ENCODE peak calls at places on chromosome 12, in four cellular contexts. F, U, B and S are unnamed samples.
A peak's percentile ranks its signal among the peaks of the same experiment; 100 is the strongest.

GRCh38 chr12:52722680-52723079 is 19.4 kb upstream of the KRT77 start:
- DNase-seq in U (no peak), F (no peak), B (no peak), S (no peak)

GRCh38 chr12:75528692-75529091 is 17.3 kb upstream of the KRR1 start:
- DNase-seq in U (no peak), F (no peak), B (no peak), S (no peak)

GRCh38 chr12:2251485-2252179 is 198.8 kb downstream of the CACNA1C start:
- DNase-seq in F (no peak), B (no peak), U (no peak), S (no peak)

GRCh38 chr12:64678248-64678647 is 68.0 kb downstream of the RASSF3 start:
- DNase-seq in F (no peak), B (no peak), U (no peak), S (no peak)

GRCh38 chr12:11819643-11820042 is 170.2 kb downstream of the ETV6 start:
- DNase-seq in U (no peak), F (no peak), B (no peak), S (no peak)

GRCh38 chr12:102513739-102514138 is 33.4 kb upstream of the IGF1 start:
- DNase-seq in B (no peak), F (no peak), U (no peak), S (no peak)

GRCh38 chr12:131619736-131620506 is 91.0 kb upstream of the SFSWAP start:
- DNase-seq in B (no peak), F (no peak), U (no peak), S (no peak)

GRCh38 chr12:111570090-111570961 is 28.8 kb downstream of the ATXN2 start:
- DNase-seq in F (peak; percentile 78), B (peak; percentile 89), U (no peak), S (peak; percentile 61)

GRCh38 chr12:131766382-131767107 is 55.7 kb downstream of the SFSWAP start:
- DNase-seq in B (no peak), F (no peak), U (no peak), S (no peak)

GRCh38 chr12:62861157-62861535 is 73.8 kb downstream of the PPM1H start:
- DNase-seq in U (no peak), F (no peak), B (no peak), S (no peak)

GRCh38 chr12:30694971-30695326 is 720 bp downstream of the IPO8 start:
- DNase-seq in B (peak; percentile 32), U (peak; percentile 27), F (no peak), S (no peak)

GRCh38 chr12:124867389-124867930 is 3.8 kb upstream of the SCARB1 start:
- DNase-seq in U (no peak), F (peak; percentile 46), B (peak; percentile 69), S (peak; percentile 10)

GRCh38 chr12:51339750-51340149 is 6.7 kb downstream of the CELA1 start:
- DNase-seq in U (no peak), F (no peak), B (no peak), S (no peak)

DNA sequence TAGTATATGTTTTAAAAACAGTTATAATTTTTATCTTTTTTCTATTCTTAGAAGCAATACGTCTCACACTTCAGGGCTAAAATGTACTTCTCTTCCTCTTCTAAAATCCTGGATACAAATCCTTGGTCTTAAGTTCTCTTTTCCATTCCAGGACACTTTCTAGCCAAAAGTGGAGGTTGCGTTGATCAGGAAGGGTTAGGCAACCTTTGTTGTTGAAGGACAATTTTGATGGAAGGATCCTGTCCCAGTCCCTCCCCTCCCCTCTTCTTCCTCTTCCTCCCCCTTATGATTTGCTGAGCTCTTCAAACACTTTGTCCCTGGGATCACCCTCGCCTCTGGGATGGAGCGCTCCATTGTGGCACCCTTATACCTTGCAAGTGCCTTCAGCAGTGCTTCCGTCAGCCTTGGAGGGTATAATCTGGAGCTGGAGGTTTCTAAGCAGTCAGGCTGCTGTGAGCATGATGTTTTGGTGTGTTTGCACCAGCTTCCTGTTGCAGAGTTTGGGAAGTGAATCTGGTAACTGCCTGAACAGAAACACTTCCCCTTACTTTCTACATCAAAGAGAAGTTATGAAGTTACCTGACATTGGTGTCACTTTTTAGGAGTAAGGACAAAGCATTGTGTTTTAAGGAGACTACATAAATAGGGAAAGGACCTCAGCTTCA is 87.4 kb upstream of the SLC38A2 start:
- DNase-seq in B (no peak), F (no peak), U (no peak), S (no peak)
- H3K4me3 ChIP-seq in B (no peak overlapping the region), F (no peak overlapping the region), U (no peak overlapping the region), S (no peak overlapping the region)

DNA sequence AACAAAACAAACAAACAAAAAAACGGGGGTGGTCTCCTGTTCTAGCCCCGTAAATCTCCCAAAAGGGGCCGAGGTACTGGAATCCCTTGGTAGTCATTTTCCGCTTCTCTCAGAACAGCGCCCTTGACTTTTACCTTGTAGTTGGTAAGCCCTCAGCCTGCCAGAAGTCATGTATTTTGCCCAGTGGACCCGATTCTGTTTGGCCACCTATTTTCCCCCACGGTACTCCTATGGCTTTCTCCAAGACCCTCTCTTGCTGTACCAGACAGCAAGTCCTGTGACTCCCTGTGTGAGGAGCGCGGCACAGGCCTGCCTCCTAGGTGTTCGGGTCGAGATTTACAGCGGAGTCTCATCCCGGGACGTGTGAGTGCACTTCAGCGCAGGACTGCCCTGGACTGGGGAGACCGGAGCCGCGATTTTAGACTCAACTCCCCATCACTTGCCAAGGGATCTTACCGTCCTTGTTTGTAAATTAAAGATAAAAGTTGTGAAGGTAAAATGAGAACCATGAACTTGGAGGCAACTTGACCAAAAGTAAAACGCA is 1.1 kb upstream of the MBD6 start:
- DNase-seq in U (peak; percentile 67), B (no peak), F (peak; percentile 38), S (no peak)
- TF ChIP-seq CTCF in U (no peak), B (no peak), F (no peak), S (peak; percentile 6)

GRCh38 chr12:49091056-49091835 is 3.4 kb downstream of the DHH start:
- DNase-seq in F (no peak), U (no peak), B (no peak), S (no peak)
- H3K4me3 ChIP-seq in F (peak overlapping the region; percentile 27), U (no peak overlapping the region), B (no peak overlapping the region), S (no peak overlapping the region)

GRCh38 chr12:104456950-104457745 is 400 bp downstream of the CHST11 start:
- DNase-seq in B (peak; percentile 84), U (peak; percentile 85), F (peak; percentile 54), S (peak; percentile 9)
- TF ChIP-seq CTCF in B (peak; percentile 46), U (peak; percentile 57), F (peak; percentile 49), S (peak; percentile 28)

GRCh38 chr12:56256326-56256960 is 1.7 kb downstream of the ANKRD52 start:
- DNase-seq in B (peak; percentile 53), F (peak; percentile 66), U (no peak), S (no peak)
- H3K4me3 ChIP-seq in B (peak overlapping the region; percentile 1), F (peak overlapping the region; percentile 74), U (no peak overlapping the region), S (peak overlapping the region; percentile 80)

GRCh38 chr12:96831346-96831745 is 75.7 kb upstream of the NEDD1 start:
- DNase-seq in U (no peak), F (no peak), B (no peak), S (no peak)
- TF ChIP-seq CTCF in U (no peak), F (no peak), B (no peak), S (no peak)

GRCh38 chr12:42125372-42125767 is 19.3 kb downstream of the GXYLT1 start:
- DNase-seq in F (no peak), B (no peak), U (no peak), S (no peak)

GRCh38 chr12:42128888-42129287 is 15.8 kb downstream of the GXYLT1 start:
- DNase-seq in U (no peak), B (no peak), F (no peak), S (no peak)

GRCh38 chr12:42126963-42127362 is 17.7 kb downstream of the GXYLT1 start:
- DNase-seq in U (no peak), F (no peak), B (no peak), S (no peak)

GRCh38 chr12:42128327-42128726 is 16.3 kb downstream of the GXYLT1 start:
- DNase-seq in U (no peak), B (peak; percentile 37), F (no peak), S (no peak)

GRCh38 chr12:42124764-42125371 is 19.8 kb downstream of the GXYLT1 start:
- DNase-seq in F (no peak), U (no peak), B (no peak), S (no peak)
- H3K4me3 ChIP-seq in F (no peak overlapping the region), U (no peak overlapping the region), B (no peak overlapping the region), S (no peak overlapping the region)

DNA sequence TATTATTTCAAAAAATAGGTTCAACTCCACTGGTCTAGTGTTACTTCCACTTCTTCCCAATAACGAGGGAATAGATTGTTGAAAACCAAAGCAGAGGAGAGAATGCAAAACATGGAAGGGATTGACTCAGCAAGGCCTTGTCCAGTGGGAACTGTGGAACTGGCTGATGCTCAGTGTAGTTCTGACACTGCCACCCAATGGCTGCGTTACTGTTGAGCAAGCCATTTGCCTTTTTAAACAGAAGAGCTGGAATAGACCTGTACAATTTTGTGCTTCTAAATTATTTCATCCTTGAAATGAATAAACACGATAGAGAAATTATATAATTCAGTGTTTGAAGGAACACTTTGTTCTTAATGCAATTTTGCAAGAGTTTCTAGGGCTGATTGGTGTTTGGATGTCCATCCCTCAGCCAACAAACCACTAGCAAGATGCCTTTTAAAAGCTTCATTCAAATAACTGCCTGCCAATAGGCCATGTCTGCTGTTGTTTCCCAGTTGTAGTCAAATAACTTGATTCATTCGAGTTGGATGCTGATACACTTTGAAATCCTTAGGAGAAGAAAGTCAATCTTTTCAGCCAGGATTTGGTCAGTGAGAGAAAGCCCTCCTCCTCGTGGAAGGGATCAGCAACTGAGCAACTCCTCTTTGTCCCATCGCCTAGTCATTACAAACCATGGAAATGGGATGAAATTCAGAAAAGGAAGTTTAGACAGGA is 7.2 kb upstream of the MGP start:
- DNase-seq in U (peak; percentile 78), B (peak; percentile 72), F (peak; percentile 20), S (no peak)
- TF ChIP-seq CTCF in U (no peak), B (peak; percentile 25), F (no peak), S (no peak)

GRCh38 chr12:109675411-109675810 is 38.2 kb upstream of the FAM222A start:
- DNase-seq in U (no peak), F (no peak), B (no peak), S (no peak)
- H3K4me3 ChIP-seq in U (no peak overlapping the region), F (no peak overlapping the region), B (no peak overlapping the region), S (no peak overlapping the region)